ENCODE peak calls at places on chromosomes 11 and 22, in four cellular contexts. M, V, G and N are unnamed samples.

GRCh38 chr11:38594881-38595280 is 1996.8 kb upstream of the RAG2 start:
- DNase-seq in M (no peak), V (no peak), G (no peak), N (no peak)

GRCh38 chr22:41939981-41940852 is 6.7 kb downstream of the CENPM start:
- DNase-seq in M (peak; percentile 90), V (no peak), G (peak; percentile 67), N (peak; percentile 48)

GRCh38 chr11:72579816-72580647 is 94.2 kb downstream of the PDE2A start:
- DNase-seq in M (no peak), V (no peak), G (no peak), N (no peak)

GRCh38 chr22:50545522-50546325 is at the start of gene KLHDC7B:
- DNase-seq in M (no peak), V (no peak), G (no peak), N (no peak)

GRCh38 chr11:101129203-101129943 is at the start of gene PGR:
- DNase-seq in M (no peak), V (no peak), G (no peak), N (no peak)

GRCh38 chr22:36334081-36334831 is 53.5 kb downstream of the MYH9 start:
- DNase-seq in M (no peak), V (no peak), G (peak; percentile 54), N (no peak)

GRCh38 chr11:111357150-111358037 is 21.7 kb downstream of the POU2AF1 start:
- DNase-seq in M (no peak), V (no peak), G (no peak), N (no peak)

GRCh38 chr22:39463931-39464390 is 7.1 kb downstream of the MGAT3 start:
- DNase-seq in M (no peak), V (no peak), G (no peak), N (peak; percentile 63)

GRCh38 chr11:44538375-44539054 is 26.9 kb upstream of the CD82 start:
- DNase-seq in M (peak; percentile 60), V (peak; percentile 65), G (peak; percentile 69), N (peak; percentile 72)

GRCh38 chr11:76626921-76627391 is 43.6 kb downstream of the LRRC32 start:
- DNase-seq in M (no peak), V (peak; percentile 32), G (no peak), N (no peak)

DNA sequence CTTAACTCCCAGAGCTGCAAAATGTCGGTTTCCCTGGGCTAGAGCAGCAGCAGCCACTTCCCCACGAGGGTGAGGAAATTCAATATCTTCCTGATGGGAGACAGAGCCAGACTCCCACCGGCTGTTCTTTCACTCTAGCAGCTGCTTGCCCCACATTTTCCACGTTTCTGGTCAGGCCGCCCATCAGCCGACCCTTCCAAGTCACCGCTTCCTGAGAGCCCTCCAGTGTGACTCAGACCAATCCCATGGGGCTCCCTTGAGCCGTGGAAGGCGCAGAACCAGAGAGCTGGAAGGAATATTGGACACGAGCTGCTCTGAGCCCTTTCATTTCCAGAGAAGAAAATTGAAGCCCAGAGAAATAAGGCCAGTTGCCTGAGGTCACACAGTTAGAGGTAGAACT is 227.0 kb downstream of the ADAMTS15 start:
- DNase-seq in M (no peak), V (peak; percentile 89), G (no peak), N (no peak)
- H3K27ac ChIP-seq in M (no peak overlapping the region), V (peak overlapping the region; percentile 84), G (no peak overlapping the region), N (no peak overlapping the region)

GRCh38 chr11:69392104-69392653 is 89.3 kb upstream of the LINC01488 start:
- DNase-seq in M (no peak), V (no peak), G (no peak), N (no peak)

GRCh38 chr11:69394234-69394891 is 87.1 kb upstream of the LINC01488 start:
- DNase-seq in M (no peak), V (no peak), G (no peak), N (peak; percentile 16)

GRCh38 chr11:69393178-69393832 is 88.2 kb upstream of the LINC01488 start:
- DNase-seq in M (no peak), V (no peak), G (no peak), N (no peak)

GRCh38 chr11:69394902-69395690 is 86.4 kb upstream of the LINC01488 start:
- DNase-seq in M (no peak), V (no peak), G (no peak), N (no peak)

GRCh38 chr11:69393865-69394233 is 87.6 kb upstream of the LINC01488 start:
- DNase-seq in M (no peak), V (no peak), G (no peak), N (no peak)
- H3K27ac ChIP-seq in M (no peak overlapping the region), V (no peak overlapping the region), G (peak overlapping the region; percentile 66), N (no peak overlapping the region)

DNA sequence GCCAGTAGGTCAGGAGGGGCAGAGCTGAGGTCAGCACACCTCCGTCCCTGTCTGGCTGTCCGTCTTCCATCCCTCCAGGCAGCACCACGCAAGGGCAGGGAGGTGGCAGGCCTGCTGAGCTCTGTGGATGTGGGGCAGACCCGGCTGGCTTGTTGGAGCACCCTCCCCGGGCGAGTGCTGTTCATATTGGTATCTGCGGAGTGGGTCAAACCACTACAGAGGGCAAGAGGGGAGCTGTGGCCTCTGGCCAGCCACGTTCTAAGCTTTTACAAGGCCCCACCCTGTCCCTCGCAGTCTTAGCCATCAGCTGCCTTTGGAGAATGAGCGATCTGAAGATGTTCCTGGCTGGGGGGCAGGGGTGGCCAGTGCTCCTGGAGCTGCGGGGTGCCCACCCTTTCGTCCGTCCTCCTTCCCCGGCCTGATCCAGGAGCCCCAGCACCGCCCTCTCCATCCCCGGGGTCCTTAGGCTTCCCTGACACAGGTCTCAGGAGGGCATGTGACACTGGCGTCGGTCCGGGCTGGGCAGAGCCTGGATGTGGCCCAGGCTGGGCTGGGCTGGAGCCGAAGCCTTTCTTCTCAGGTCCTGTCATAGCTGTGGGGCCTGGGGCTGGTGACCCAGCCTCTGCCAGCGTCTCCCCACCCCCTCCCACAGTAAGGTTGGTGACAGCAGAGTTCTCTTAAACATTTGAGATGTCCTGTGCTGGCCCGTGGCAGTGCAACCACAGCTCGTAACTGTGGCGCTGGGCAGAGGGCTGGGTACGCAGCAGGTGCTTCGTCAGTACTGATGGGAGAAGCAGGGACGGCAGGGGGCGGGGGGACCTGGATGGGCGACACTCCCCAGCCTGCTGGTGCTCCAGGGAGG is 31.7 kb upstream of the GRAMD4 start:
- DNase-seq in M (no peak), V (no peak), G (no peak), N (no peak)
- H3K27ac ChIP-seq in M (no peak overlapping the region), V (no peak overlapping the region), G (no peak overlapping the region), N (no peak overlapping the region)

DNA sequence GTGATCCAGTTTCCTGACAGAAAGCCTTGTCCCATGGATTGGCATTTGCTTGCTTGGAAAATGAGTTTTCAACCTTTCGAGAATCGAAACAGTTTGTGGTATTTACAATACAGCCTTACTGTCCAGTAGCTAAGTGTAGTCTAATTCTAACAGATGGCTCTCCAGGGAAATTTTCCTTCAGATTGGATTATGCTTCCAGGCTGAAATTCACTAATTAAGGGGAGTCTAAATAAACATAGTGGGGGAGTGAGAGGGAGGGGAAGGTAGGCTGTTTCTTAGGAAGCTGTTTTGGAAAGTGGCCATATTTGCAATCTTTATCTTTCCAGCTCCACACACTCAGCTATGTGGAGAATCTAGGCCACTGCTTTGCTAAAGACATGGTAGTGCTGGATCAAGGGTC is 81.3 kb downstream of the SYT9 start:
- DNase-seq in M (no peak), V (no peak), G (no peak), N (no peak)
- H3K27ac ChIP-seq in M (no peak overlapping the region), V (no peak overlapping the region), G (no peak overlapping the region), N (no peak overlapping the region)